ENCODE peak calls at places on chromosome 11, in nine cellular contexts. U is T-helper 9 cell; S is frontal cortex; C is activated T-cell treated with anti-CD3 and anti-CD28 coated beads for 48 hours; D is anterior cingulate cortex; R is AG08395; H is M059J; Z is glomerular endothelial cell; K is activated CD8-positive, alpha-beta memory T cell treated with anti-CD3 and anti-CD28 coated beads for 4 hours. P is an unnamed sample.

GRCh38 chr11:110564676-110565343 is 135.1 kb downstream of the FDX1 start:
- DNase-seq in R (no peak), S (no peak), C (no peak), K (no peak), D (no peak), Z (no peak), H (no peak), U (no peak), P (no peak)

GRCh38 chr11:8807544-8808225 is 103.3 kb upstream of the AKIP1 start:
- DNase-seq in C (no peak), D (peak; percentile 14), U (no peak), Z (no peak), H (peak; percentile 92), R (peak; percentile 79), S (no peak), K (no peak), P (peak; percentile 82)

GRCh38 chr11:46520971-46521745 is 72.7 kb downstream of the AMBRA1 start:
- DNase-seq in D (no peak), H (peak; percentile 96), K (no peak), Z (no peak), U (no peak), C (no peak), S (no peak), R (peak; percentile 55), P (peak; percentile 82)

GRCh38 chr11:34860034-34860433 is 56.1 kb downstream of the APIP start:
- DNase-seq in C (no peak), H (no peak), Z (no peak), U (no peak), D (no peak), S (no peak), R (no peak), K (no peak), P (no peak)

GRCh38 chr11:60957188-60957587 is 5.2 kb upstream of the SLC15A3 start:
- DNase-seq in Z (no peak), D (no peak), R (no peak), S (no peak), H (peak; percentile 61), U (no peak), K (no peak), C (no peak), P (peak; percentile 11)

GRCh38 chr11:123228489-123229163 is 33.6 kb upstream of the CLMP start:
- DNase-seq in S (no peak), U (no peak), D (no peak), R (no peak), H (no peak), Z (no peak), K (no peak), C (no peak), P (no peak)

GRCh38 chr11:112949781-112950575 is 11.2 kb upstream of the NCAM1 start:
- DNase-seq in S (no peak), K (no peak), Z (no peak), U (no peak), D (no peak), C (no peak), H (no peak), R (no peak), P (no peak)

GRCh38 chr11:124623861-124624525 is 1.3 kb downstream of the TBRG1 start:
- DNase-seq in U (no peak), Z (no peak), D (no peak), H (no peak), C (no peak), S (no peak), R (peak; percentile 32), K (no peak), P (no peak)

GRCh38 chr11:17012712-17013547 is 1.3 kb downstream of the PLEKHA7 start:
- DNase-seq in U (no peak), H (peak; percentile 83), Z (no peak), R (no peak), C (no peak), S (peak; percentile 46), K (no peak), D (no peak), P (peak; percentile 80)

GRCh38 chr11:88552377-88553029 is 215.0 kb upstream of the CTSC start:
- DNase-seq in R (peak; percentile 6), U (peak; percentile 39), Z (no peak), D (no peak), C (peak; percentile 51), S (no peak), H (peak; percentile 52), K (peak; percentile 13), P (peak; percentile 51)

GRCh38 chr11:92667446-92668165 is 301.8 kb upstream of the MTNR1B start:
- DNase-seq in Z (no peak), H (no peak), R (no peak), C (no peak), K (no peak), U (no peak), S (no peak), D (peak; percentile 33), P (no peak)

GRCh38 chr11:120747801-120748484 is 236.4 kb downstream of the GRIK4 start:
- DNase-seq in H (no peak), K (no peak), S (no peak), D (no peak), C (no peak), Z (no peak), U (no peak), R (no peak), P (no peak)

GRCh38 chr11:1308745-1309497 is 511 bp downstream of the TOLLIP start:
- DNase-seq in R (peak; percentile 57), C (no peak), K (no peak), U (peak; percentile 9), D (no peak), S (peak; percentile 19), H (no peak), Z (no peak), P (no peak)

GRCh38 chr11:2305862-2306823 is 4.3 kb downstream of the TSPAN32 start:
- DNase-seq in C (no peak), Z (no peak), H (peak; percentile 28), U (no peak), R (peak; percentile 85), S (no peak), K (no peak), D (no peak), P (peak; percentile 35)

GRCh38 chr11:93059074-93059957 is 89.9 kb downstream of the MTNR1B start:
- DNase-seq in Z (no peak), C (no peak), S (no peak), D (no peak), U (no peak), K (no peak), H (peak; percentile 75), R (no peak), P (peak; percentile 11)

GRCh38 chr11:36427079-36427478 is 83.0 kb downstream of the TRAF6 start:
- DNase-seq in H (no peak), U (no peak), Z (no peak), K (no peak), R (no peak), C (no peak), S (no peak), D (no peak), P (no peak)

GRCh38 chr11:46285594-46286033 is 8.2 kb downstream of the CREB3L1 start:
- DNase-seq in H (no peak), R (peak; percentile 69), D (no peak), C (no peak), U (no peak), K (no peak), S (no peak), Z (no peak), P (no peak)

GRCh38 chr11:117828641-117829368 is 4.3 kb upstream of the FXYD2 start:
- DNase-seq in K (peak; percentile 89), S (no peak), H (peak; percentile 57), U (peak; percentile 69), C (peak; percentile 80), D (no peak), Z (no peak), R (peak; percentile 61), P (peak; percentile 90)

GRCh38 chr11:2301631-2302272 is at the start of the genes C11orf21 and TSPAN32:
- DNase-seq in C (peak; percentile 50), D (no peak), S (no peak), K (peak; percentile 39), Z (no peak), U (peak; percentile 42), H (peak; percentile 63), R (no peak), P (peak; percentile 68)

GRCh38 chr11:78825531-78825930 is 250.9 kb upstream of the NARS2 start:
- DNase-seq in H (no peak), R (no peak), D (no peak), C (no peak), Z (no peak), U (no peak), S (no peak), K (no peak), P (no peak)

GRCh38 chr11:35750981-35751663 is 88.5 kb downstream of the TRIM44 start:
- DNase-seq in U (no peak), C (no peak), R (no peak), K (no peak), Z (no peak), S (no peak), H (no peak), D (no peak), P (no peak)

P was measured in HT1080.